ENCODE peak calls at places on chromosomes 5 and 9, in seven cellular contexts. N, A, S, P, C, B and U are unnamed samples. For H3K27me3, the result is how much of the 10 kb centered on the place peaks cover.

GRCh38 chr5:139847790-139848507 is 52.3 kb downstream of the PSD2 start:
- DNase-seq in N (peak), A (peak), S (peak), P (peak), C (no peak), B (peak), U (no peak)

GRCh38 chr5:169805527-169805934 is 168.5 kb downstream of the DOCK2 start:
- DNase-seq in N (no peak), A (no peak), S (no peak), P (no peak), C (no peak), B (no peak), U (no peak)

GRCh38 chr5:163943546-163943945 is 438.1 kb downstream of the MAT2B start:
- DNase-seq in N (no peak), A (no peak), S (no peak), P (no peak), C (no peak), B (no peak), U (no peak)

GRCh38 chr5:180391276-180391675 is 38.1 kb upstream of the GFPT2 start:
- DNase-seq in N (no peak), A (no peak), S (no peak), P (peak), C (no peak), B (no peak), U (no peak)

GRCh38 chr5:90528704-90529233 is 615 bp downstream of the LYSMD3 start:
- DNase-seq in N (peak), A (no peak), S (no peak), P (no peak), C (no peak), B (peak), U (peak)

GRCh38 chr5:146906803-146907202 is 28.2 kb upstream of the PPP2R2B start:
- DNase-seq in N (peak), A (no peak), S (no peak), P (no peak), C (no peak), B (no peak), U (no peak)

GRCh38 chr5:141478321-141478945 is 2.7 kb downstream of the PCDHGC3 start:
- DNase-seq in N (peak), A (peak), S (peak), P (no peak), C (no peak), B (peak), U (no peak)

GRCh38 chr9:94654165-94654894 is 15.0 kb upstream of the FBP1 start:
- DNase-seq in N (no peak), A (peak), S (peak), P (no peak), C (no peak), B (no peak), U (no peak)

GRCh38 chr9:116451500-116451899 is 235.6 kb upstream of the TRIM32 start:
- DNase-seq in N (no peak), A (no peak), S (no peak), P (no peak), C (no peak), B (no peak), U (no peak)

GRCh38 chr9:129929467-129930125 is 94.3 kb downstream of the USP20 start:
- DNase-seq in N (no peak), A (no peak), S (no peak), P (no peak), C (no peak), B (no peak), U (no peak)

GRCh38 chr5:176780951-176781350 is 29.4 kb upstream of the UNC5A start:
- DNase-seq in N (no peak), A (peak), S (no peak), P (peak), C (no peak), B (no peak), U (no peak)

GRCh38 chr5:179120951-179121666 is 60.9 kb downstream of the ZNF354C start:
- DNase-seq in N (no peak), A (no peak), S (peak), P (peak), C (no peak), B (no peak), U (no peak)

GRCh38 chr5:82470185-82470584 is 192.0 kb upstream of the RPS23 start:
- DNase-seq in N (no peak), A (no peak), S (no peak), P (no peak), C (no peak), B (no peak), U (no peak)

GRCh38 chr5:81854485-81854884 is 103.6 kb upstream of the SSBP2 start:
- DNase-seq in N (no peak), A (no peak), S (no peak), P (no peak), C (no peak), B (no peak), U (no peak)

GRCh38 chr5:167063788-167064187 is 1227.7 kb upstream of the WWC1 start:
- DNase-seq in N (no peak), A (no peak), S (no peak), P (no peak), C (no peak), B (no peak), U (no peak)

GRCh38 chr9:38067892-38068615 is 973 bp downstream of the SHB start:
- DNase-seq in N (no peak), A (no peak), S (peak), P (no peak), C (no peak), B (no peak), U (no peak)

GRCh38 chr9:16417101-16417500 is 453.4 kb downstream of the BNC2 start:
- DNase-seq in N (no peak), A (no peak), S (no peak), P (no peak), C (peak), B (no peak), U (peak)

GRCh38 chr5:32090026-32090754 is 83.9 kb downstream of the GOLPH3 start:
- DNase-seq in N (no peak), A (no peak), S (no peak), P (no peak), C (no peak), B (no peak), U (no peak)

GRCh38 chr9:78695521-78695920 is 398.6 kb downstream of the PSAT1 start:
- DNase-seq in N (no peak), A (no peak), S (peak), P (no peak), C (no peak), B (no peak), U (no peak)

GRCh38 chr5:150525163-150525562 is 17.2 kb downstream of the NDST1 start:
- DNase-seq in N (no peak), A (no peak), S (no peak), P (no peak), C (no peak), B (no peak), U (no peak)

GRCh38 chr5:69295088-69295754 is 37.4 kb downstream of the CCDC125 start:
- DNase-seq in N (peak), A (no peak), S (no peak), P (no peak), C (peak), B (no peak), U (no peak)

GRCh38 chr5:124841829-124842712 is 95.6 kb upstream of the ZNF608 start:
- DNase-seq in N (no peak), A (no peak), S (no peak), P (no peak), C (no peak), B (no peak), U (no peak)

DNA sequence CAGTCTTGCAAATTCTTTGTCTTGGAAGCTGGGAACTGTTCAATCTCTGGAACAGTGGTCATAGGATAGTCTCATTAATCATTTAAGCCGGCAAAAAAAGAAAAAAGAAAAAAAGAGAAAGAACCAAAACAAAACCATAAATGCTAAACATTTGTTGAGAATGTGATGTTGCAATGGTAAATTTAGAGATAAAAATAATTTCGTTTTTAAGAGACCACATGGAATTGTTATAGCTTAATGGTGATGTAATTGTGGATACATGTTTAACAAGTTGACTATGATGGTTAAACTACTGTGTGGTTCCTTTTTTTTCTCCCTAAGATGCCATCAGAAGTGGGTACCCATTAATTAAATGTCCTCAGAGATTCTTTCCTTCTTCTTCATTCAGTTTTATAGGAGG is 61.7 kb downstream of the NNT start:
- DNase-seq in N (no peak), A (no peak), S (no peak), P (no peak), C (no peak), B (no peak), U (no peak)
- H3K4me3 ChIP-seq in N (no peak), A (no peak), S (no peak), P (no peak), C (no peak), B (no peak), U (no peak)

GRCh38 chr5:1836176-1836890 is 35.1 kb downstream of the NDUFS6 start:
- DNase-seq in N (no peak), A (no peak), S (no peak), P (peak), C (no peak), B (no peak), U (no peak)
- H3K27me3 ChIP-seq in N (under half), A (under half), S (half or more), P (under half), C (half or more), B (under half), U (half or more)

GRCh38 chr5:88158056-88158455 is 110.6 kb downstream of the TMEM161B start:
- DNase-seq in N (no peak), A (no peak), S (no peak), P (no peak), C (no peak), B (no peak), U (no peak)
- H3K4me3 ChIP-seq in N (no peak), A (no peak), S (no peak), P (no peak), C (no peak), B (no peak), U (no peak)

DNA sequence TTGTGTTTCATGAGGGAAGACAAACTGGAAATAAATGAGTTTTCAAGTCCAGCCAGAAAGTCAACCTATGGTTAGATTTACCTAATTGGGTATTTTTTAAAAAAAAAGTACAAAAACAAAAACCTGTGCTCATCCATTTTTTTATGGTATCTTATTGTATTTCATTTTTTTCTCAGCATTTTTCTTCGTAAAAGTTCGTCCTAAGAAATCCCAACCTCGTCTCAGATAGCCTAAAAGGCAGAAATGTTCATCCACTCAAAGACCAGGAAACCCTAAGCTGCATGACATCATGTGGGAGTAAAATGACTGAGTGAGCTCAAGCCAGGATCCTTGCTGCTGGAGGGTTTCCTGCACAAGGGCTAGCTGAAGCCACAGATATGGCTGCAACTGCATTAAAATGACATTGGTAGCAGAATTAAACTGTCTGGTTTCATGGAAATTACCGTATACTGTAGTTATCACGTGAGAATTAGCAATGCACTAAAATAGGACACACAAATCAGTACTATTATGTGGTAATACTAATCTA is 70.4 kb downstream of the NFIB start:
- DNase-seq in N (peak), A (no peak), S (no peak), P (no peak), C (no peak), B (no peak), U (no peak)
- H3K27me3 ChIP-seq in N (under half), A (under half), S (under half), P (under half), C (under half), B (under half), U (under half)

DNA sequence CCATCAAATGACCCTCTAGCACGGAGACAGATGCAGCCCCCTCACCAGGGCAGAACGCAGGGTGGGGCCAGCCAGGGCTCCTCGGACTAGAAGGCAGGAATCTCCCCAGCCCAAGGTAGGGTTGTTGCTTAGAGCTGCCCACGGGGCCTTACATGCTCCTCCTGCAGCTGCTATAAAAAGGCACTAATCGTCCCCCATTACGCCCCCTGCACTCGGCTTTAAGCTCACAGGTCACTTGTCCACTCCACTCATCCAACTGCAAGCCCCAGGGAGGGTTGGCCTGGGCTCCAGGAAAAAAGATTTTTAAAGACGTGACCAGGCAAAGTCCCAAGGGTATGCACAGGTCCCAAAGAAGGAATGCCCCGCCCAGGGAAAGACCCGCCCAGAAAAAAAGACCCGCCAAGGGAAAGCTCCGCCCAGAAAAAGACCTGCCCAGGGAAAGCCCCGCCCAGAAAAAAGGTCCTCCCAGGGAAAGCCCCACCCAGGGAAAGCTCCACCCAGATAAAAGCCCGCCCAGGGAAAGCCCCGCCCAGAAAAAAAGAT is 11.1 kb downstream of the GRIN1 start:
- DNase-seq in N (no peak), A (no peak), S (no peak), P (no peak), C (no peak), B (no peak), U (no peak)
- H3K4me3 ChIP-seq in N (no peak), A (no peak), S (no peak), P (no peak), C (no peak), B (no peak), U (no peak)

GRCh38 chr9:128456613-128457061 is 831 bp downstream of the ODF2 start:
- DNase-seq in N (peak), A (peak), S (peak), P (peak), C (no peak), B (peak), U (peak)

GRCh38 chr9:128459011-128459410 is 3.2 kb downstream of the ODF2 start:
- DNase-seq in N (no peak), A (no peak), S (no peak), P (no peak), C (no peak), B (no peak), U (no peak)

GRCh38 chr9:128457207-128457606 is 1.4 kb downstream of the ODF2 start:
- DNase-seq in N (peak), A (no peak), S (no peak), P (no peak), C (no peak), B (no peak), U (no peak)

GRCh38 chr9:128455849-128456612 is at the start of gene ODF2:
- DNase-seq in N (peak), A (peak), S (peak), P (peak), C (peak), B (peak), U (peak)

GRCh38 chr9:128454991-128455390 is 815 bp upstream of the ODF2 start:
- DNase-seq in N (no peak), A (no peak), S (no peak), P (no peak), C (no peak), B (no peak), U (no peak)
- H3K27me3 ChIP-seq in N (under half), A (under half), S (under half), P (under half), C (under half), B (under half), U (under half)

GRCh38 chr5:98962587-98962986 is 33.8 kb upstream of the CHD1 start:
- DNase-seq in N (no peak), A (no peak), S (no peak), P (no peak), C (no peak), B (no peak), U (no peak)
- H3K4me3 ChIP-seq in N (no peak), A (no peak), S (no peak), P (no peak), C (no peak), B (no peak), U (no peak)

GRCh38 chr5:161086456-161086855 is 234.4 kb upstream of the ATP10B start:
- DNase-seq in N (no peak), A (no peak), S (no peak), P (no peak), C (no peak), B (no peak), U (no peak)

GRCh38 chr5:161078793-161079192 is 226.8 kb upstream of the ATP10B start:
- DNase-seq in N (no peak), A (no peak), S (no peak), P (no peak), C (no peak), B (no peak), U (no peak)

GRCh38 chr5:161089569-161089968 is 237.6 kb upstream of the ATP10B start:
- DNase-seq in N (no peak), A (no peak), S (no peak), P (no peak), C (no peak), B (no peak), U (no peak)

GRCh38 chr5:161085081-161085480 is 233.1 kb upstream of the ATP10B start:
- DNase-seq in N (no peak), A (no peak), S (no peak), P (no peak), C (no peak), B (no peak), U (no peak)

GRCh38 chr5:161084108-161084507 is 232.1 kb upstream of the ATP10B start:
- DNase-seq in N (no peak), A (no peak), S (no peak), P (no peak), C (no peak), B (no peak), U (no peak)
- H3K27me3 ChIP-seq in N (under half), A (under half), S (under half), P (under half), C (under half), B (under half), U (under half)